ENCODE peak calls at places on chromosomes 4 and X, in ten cellular contexts. L is thoracic aorta; F is CD8-positive, alpha-beta T cell; G is ovary; E is heart right ventricle; D is transverse colon; W is bronchial epithelial cell; X is prostate gland; C is left lung; T is breast epithelium. R is an unnamed sample.

GRCh38 chr4:107801766-107802211 is 22.9 kb upstream of the SGMS2 start:
- DNase-seq in L (no peak), F (no peak), G (no peak), E (no peak), D (no peak), W (peak; percentile 90), X (no peak), C (peak; percentile 59), T (no peak), R (peak; percentile 50)

GRCh38 chr4:84597450-84597849 is 14.5 kb downstream of the CDS1 start:
- DNase-seq in L (no peak), F (no peak), G (no peak), E (no peak), D (no peak), W (peak; percentile 91), X (no peak), C (no peak), T (no peak), R (no peak)

GRCh38 chrX:120749141-120749846 is 119.4 kb upstream of the C1GALT1C1 start:
- DNase-seq in L (no peak), F (no peak), G (no peak), E (no peak), D (peak; percentile 36), W (no peak), X (no peak), C (no peak), T (no peak), R (no peak)

GRCh38 chr4:85370400-85371032 is 104.4 kb upstream of the ARHGAP24 start:
- DNase-seq in L (no peak), F (no peak), G (no peak), E (no peak), D (peak; percentile 24), W (peak; percentile 51), X (no peak), C (no peak), T (no peak), R (peak; percentile 7)

GRCh38 chr4:162115323-162115722 is 48.5 kb downstream of the FSTL5 start:
- DNase-seq in L (no peak), F (no peak), G (no peak), E (no peak), D (no peak), W (no peak), X (no peak), C (no peak), T (no peak), R (no peak)

GRCh38 chr4:5635826-5636196 is 72.5 kb downstream of the EVC2 start:
- DNase-seq in L (no peak), F (no peak), G (no peak), E (no peak), D (no peak), W (peak; percentile 74), X (no peak), C (no peak), T (no peak), R (no peak)

GRCh38 chr4:96983830-96984229 is 1143.9 kb downstream of the PDHA2 start:
- DNase-seq in L (no peak), F (no peak), G (no peak), E (no peak), D (no peak), W (no peak), X (no peak), C (no peak), T (no peak), R (peak; percentile 19)

GRCh38 chr4:15004701-15005301 is 2.5 kb downstream of the CPEB2 start:
- DNase-seq in L (peak; percentile 58), F (peak; percentile 54), G (peak; percentile 82), E (peak; percentile 89), D (peak; percentile 91), W (peak; percentile 57), X (peak; percentile 86), C (peak; percentile 88), T (peak; percentile 87), R (no peak)

GRCh38 chr4:116015549-116015948 is 902.1 kb upstream of the NDST4 start:
- DNase-seq in L (no peak), F (no peak), G (no peak), E (no peak), D (no peak), W (no peak), X (no peak), C (no peak), T (no peak), R (no peak)

GRCh38 chr4:84698962-84699671 is 116.2 kb downstream of the CDS1 start:
- DNase-seq in L (no peak), F (no peak), G (no peak), E (no peak), D (no peak), W (peak; percentile 30), X (no peak), C (no peak), T (no peak), R (no peak)

GRCh38 chrX:5916945-5917344 is 311.7 kb downstream of the NLGN4X start:
- DNase-seq in L (no peak), F (no peak), G (no peak), E (no peak), D (no peak), W (no peak), X (no peak), C (no peak), T (no peak), R (no peak)

DNA sequence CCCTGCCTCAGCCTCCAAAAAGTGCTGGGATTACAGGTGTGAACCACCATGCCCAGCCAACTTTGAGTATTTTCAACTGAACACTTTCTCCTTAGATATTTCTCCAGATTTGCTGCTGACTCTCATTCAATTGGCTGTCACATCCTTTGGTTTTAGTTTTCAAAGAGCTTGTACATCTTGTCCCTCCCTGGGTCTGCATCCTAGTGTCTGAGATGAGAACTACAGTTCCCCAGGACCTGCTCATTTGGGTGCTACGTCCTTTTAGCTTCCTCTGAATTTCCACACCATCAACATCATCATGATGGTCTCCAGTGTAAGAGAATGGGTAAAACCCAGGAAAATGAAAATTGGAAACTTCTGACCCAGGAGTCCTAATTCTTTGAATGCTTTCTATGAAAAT is 312.9 kb downstream of the NLGN4X start:
- DNase-seq in L (no peak), F (no peak), G (no peak), E (no peak), D (no peak), W (no peak), X (no peak), C (no peak), T (no peak), R (no peak)
- TF ChIP-seq CTCF in L (no peak), F (no peak), G (no peak), E (no peak), D (no peak), W (no peak), X (no peak), C (no peak), T (no peak), R (no peak)

GRCh38 chr4:137309424-137309823 is 222.9 kb downstream of the PCDH18 start:
- DNase-seq in L (no peak), F (no peak), G (no peak), E (no peak), D (no peak), W (no peak), X (no peak), C (no peak), T (no peak), R (no peak)
- H3K4me3 ChIP-seq in L (no peak overlapping the region), F (no peak overlapping the region), G (no peak overlapping the region), E (no peak overlapping the region), D (no peak overlapping the region), W (no peak overlapping the region), X (no peak overlapping the region), C (no peak overlapping the region), T (no peak overlapping the region), R (no peak overlapping the region)

DNA sequence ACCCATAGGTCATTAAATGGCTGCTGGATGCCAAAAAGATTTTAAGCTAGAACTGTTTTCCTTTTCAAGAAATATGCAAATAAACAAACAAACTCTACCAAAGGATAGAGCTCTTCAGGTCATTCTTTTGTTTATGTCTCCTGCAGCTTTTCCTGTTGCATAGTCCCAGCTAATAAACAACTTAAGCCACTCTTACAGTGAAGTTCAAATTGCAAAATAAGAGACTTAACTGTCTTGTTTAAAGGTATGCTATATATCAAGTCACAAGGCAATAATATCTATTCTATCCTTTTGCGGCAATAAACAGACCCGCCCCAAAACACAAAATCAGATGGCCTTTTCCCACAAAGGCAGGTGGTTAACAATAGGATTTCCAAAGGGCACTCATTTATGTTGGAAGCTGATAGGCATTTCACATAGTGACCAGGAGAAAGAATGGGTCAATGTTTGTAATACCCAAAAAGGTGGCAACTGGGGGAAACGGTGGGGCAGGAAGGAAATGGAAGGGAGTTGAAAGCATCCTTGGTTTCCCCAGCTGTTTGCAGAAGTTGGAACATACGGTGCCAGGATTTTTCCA is 15.3 kb downstream of the HAND2 start:
- DNase-seq in L (no peak), F (no peak), G (no peak), E (no peak), D (no peak), W (no peak), X (no peak), C (no peak), T (no peak), R (no peak)
- H3K27me3 ChIP-seq in L (no peaks in the 10 kb centered on the region), F (peaks cover 20% of the 10 kb centered on the region), G (no peaks in the 10 kb centered on the region), E (no peaks in the 10 kb centered on the region), D (peaks cover 100% of the 10 kb centered on the region), W (peaks cover 39% of the 10 kb centered on the region), X (peaks cover 33% of the 10 kb centered on the region), C (peaks cover 100% of the 10 kb centered on the region), T (no peaks in the 10 kb centered on the region), R (peaks cover 90% of the 10 kb centered on the region)

DNA sequence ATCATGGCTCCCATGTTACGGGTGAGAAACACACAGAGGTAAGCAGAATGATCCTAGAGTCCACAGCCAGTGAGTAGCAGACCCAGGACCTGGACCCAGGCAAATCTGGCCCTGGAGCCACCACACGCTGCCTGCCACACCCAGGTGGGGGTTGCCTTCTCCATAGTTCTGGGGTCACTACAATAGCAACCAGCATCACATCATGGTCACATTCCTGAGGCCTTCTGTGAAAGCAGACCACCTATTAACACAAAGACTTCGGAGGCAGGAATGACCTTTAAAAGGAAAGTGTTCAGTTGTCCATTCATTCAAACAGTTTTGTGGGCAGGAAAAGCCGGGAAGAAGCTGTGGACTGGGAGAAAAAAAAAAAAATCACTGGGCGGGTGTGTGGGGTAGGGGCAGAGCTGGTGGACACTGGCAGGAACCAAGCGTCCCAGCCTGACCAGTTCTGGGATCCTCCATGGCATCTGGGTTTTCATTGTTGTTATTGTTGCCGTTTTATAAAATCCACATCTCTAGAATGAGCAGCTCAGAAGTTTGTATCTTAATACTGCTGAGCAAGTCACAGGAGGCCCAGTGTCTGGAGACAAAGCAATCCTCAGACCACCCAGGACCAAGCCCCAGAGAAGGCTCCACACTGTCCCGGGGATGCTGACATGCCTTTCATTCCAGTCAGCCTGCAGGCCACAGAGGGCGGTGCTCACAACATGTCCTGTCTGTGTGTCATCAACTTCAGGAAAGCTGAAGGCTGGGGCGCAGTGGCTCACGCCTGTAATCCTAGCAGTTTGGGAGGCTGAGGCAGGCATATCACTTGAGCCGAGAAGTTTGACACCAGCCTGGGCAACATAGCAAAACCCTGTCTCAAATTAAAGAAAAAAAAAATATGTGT is 67.0 kb downstream of the SEL1L3 start:
- DNase-seq in L (no peak), F (no peak), G (no peak), E (no peak), D (no peak), W (peak; percentile 55), X (no peak), C (no peak), T (no peak), R (peak; percentile 28)
- TF ChIP-seq CTCF in L (no peak), F (no peak), G (no peak), E (no peak), D (no peak), W (no peak), X (no peak), C (no peak), T (no peak), R (no peak)

GRCh38 chr4:75722417-75722816 is 2.0 kb upstream of the USO1 start:
- DNase-seq in L (no peak), F (no peak), G (no peak), E (no peak), D (no peak), W (no peak), X (no peak), C (no peak), T (no peak), R (no peak)
- H3K4me3 ChIP-seq in L (no peak overlapping the region), F (no peak overlapping the region), G (no peak overlapping the region), E (no peak overlapping the region), D (no peak overlapping the region), W (no peak overlapping the region), X (no peak overlapping the region), C (no peak overlapping the region), T (no peak overlapping the region), R (no peak overlapping the region)

R was measured in kidney epithelial cell.